ENCODE peak calls at places on chromosomes 2 and 18, in nine cellular contexts. X is neural progenitor cell; T is upper lobe of right lung; F is thoracic aorta; D is GM18507; L is aorta; Q is cardiac fibroblast; E is stimulated activated CD4-positive, alpha-beta T cell treated with anti-CD3 and anti-CD28 coated beads, TNF-alpha, amount 100 ng/mL, for 48 hours; U is testis. G is an unnamed sample.

GRCh38 chr2:232988444-232988843 is 24.6 kb downstream of the NGEF start:
- DNase-seq in D (no peak), Q (peak), L (peak), T (peak), X (no peak), F (peak), U (peak), E (no peak), G (no peak)

GRCh38 chr18:21632393-21632792 is 20.3 kb downstream of the SNRPD1 start:
- DNase-seq in X (no peak), T (no peak), F (no peak), U (no peak), D (no peak), E (no peak), Q (peak), L (no peak), G (no peak)

GRCh38 chr2:10228611-10229365 is 73.9 kb upstream of the HPCAL1 start:
- DNase-seq in U (no peak), L (no peak), T (peak), E (no peak), Q (no peak), F (no peak), X (peak), D (no peak), G (no peak)

GRCh38 chr2:221518937-221519635 is 53.0 kb downstream of the EPHA4 start:
- DNase-seq in Q (no peak), L (no peak), T (no peak), E (no peak), X (no peak), D (no peak), U (no peak), F (no peak), G (no peak)

GRCh38 chr2:1141079-1141478 is 190.4 kb downstream of the SNTG2 start:
- DNase-seq in U (no peak), F (no peak), D (no peak), L (no peak), Q (no peak), E (no peak), X (no peak), T (no peak), G (no peak)

GRCh38 chr2:101675512-101675911 is 22.0 kb upstream of the MAP4K4 start:
- DNase-seq in X (no peak), Q (no peak), F (no peak), U (no peak), E (no peak), T (no peak), L (no peak), D (no peak), G (no peak)

GRCh38 chr2:208252766-208253492 is 1.9 kb downstream of the IDH1 start:
- DNase-seq in F (no peak), E (no peak), L (no peak), Q (no peak), D (no peak), U (no peak), T (no peak), X (no peak), G (no peak)

GRCh38 chr18:21489119-21489750 is 111.3 kb downstream of the ESCO1 start:
- DNase-seq in D (no peak), E (no peak), T (no peak), Q (peak), X (peak), F (no peak), L (no peak), U (peak), G (peak)

GRCh38 chr18:62281684-62282083 is 43.4 kb upstream of the TNFRSF11A start:
- DNase-seq in E (no peak), X (no peak), D (no peak), L (no peak), F (no peak), U (no peak), Q (peak), T (no peak), G (no peak)

GRCh38 chr2:158600155-158600802 is 143.5 kb downstream of the PKP4 start:
- DNase-seq in T (no peak), X (no peak), Q (peak), F (peak), L (peak), E (no peak), D (no peak), U (peak), G (no peak)

GRCh38 chr2:42652086-42652485 is 83.7 kb downstream of the MTA3 start:
- DNase-seq in Q (no peak), T (no peak), U (no peak), F (no peak), E (no peak), X (no peak), D (no peak), L (no peak), G (no peak)

GRCh38 chr2:100561191-100561590 is 1.6 kb upstream of the PDCL3 start:
- DNase-seq in Q (peak), L (no peak), X (no peak), E (no peak), U (no peak), D (no peak), F (no peak), T (no peak), G (no peak)

GRCh38 chr2:166593403-166593802 is 99.4 kb upstream of the SCN7A start:
- DNase-seq in X (no peak), Q (peak), L (no peak), D (no peak), U (no peak), F (no peak), T (no peak), E (no peak), G (no peak)

GRCh38 chr2:96146881-96147592 is 1.8 kb upstream of the DUSP2 start:
- DNase-seq in X (no peak), T (peak), U (no peak), D (no peak), L (peak), F (peak), E (no peak), Q (no peak), G (no peak)

GRCh38 chr2:215493370-215493769 is 57.5 kb upstream of the FN1 start:
- DNase-seq in X (no peak), T (no peak), E (no peak), D (no peak), L (no peak), Q (no peak), U (no peak), F (no peak), G (no peak)

GRCh38 chr2:143300531-143300930 is 171.3 kb downstream of the ARHGAP15 start:
- DNase-seq in L (no peak), X (no peak), E (no peak), D (no peak), Q (peak), T (no peak), F (no peak), U (no peak), G (no peak)

GRCh38 chr2:147829106-147829505 is 15.7 kb upstream of the ACVR2A start:
- DNase-seq in U (no peak), X (no peak), L (no peak), F (no peak), E (no peak), Q (peak), T (no peak), D (no peak), G (no peak)

GRCh38 chr18:23694642-23695430 is 5.6 kb downstream of the LAMA3 start:
- DNase-seq in F (no peak), X (no peak), Q (no peak), D (no peak), E (no peak), U (no peak), T (no peak), L (no peak), G (no peak)

GRCh38 chr2:182597570-182597969 is 118.5 kb upstream of the DNAJC10 start:
- DNase-seq in E (no peak), L (no peak), X (no peak), D (no peak), T (no peak), U (no peak), F (no peak), Q (peak), G (no peak)

GRCh38 chr2:190119257-190119656 is 56.7 kb upstream of the MSTN start:
- DNase-seq in D (no peak), T (no peak), U (peak), E (no peak), Q (no peak), X (peak), F (no peak), L (peak), G (peak)

GRCh38 chr2:56130463-56131070 is 53.2 kb upstream of the CCDC85A start:
- DNase-seq in F (no peak), L (no peak), U (peak), D (no peak), Q (peak), E (no peak), T (no peak), X (peak), G (peak)

GRCh38 chr2:239441261-239441701 is 40.5 kb upstream of the HDAC4 start:
- DNase-seq in T (no peak), U (no peak), F (no peak), E (no peak), Q (no peak), D (no peak), L (no peak), X (peak), G (peak)

GRCh38 chr2:22078701-22079100 is 954.9 kb downstream of the TDRD15 start:
- DNase-seq in E (no peak), D (no peak), U (no peak), X (peak), T (no peak), L (no peak), Q (no peak), F (no peak), G (no peak)

GRCh38 chr2:168608796-168609195 is 152.7 kb downstream of the CERS6 start:
- DNase-seq in E (no peak), U (no peak), T (no peak), Q (no peak), L (no peak), D (no peak), X (no peak), F (no peak), G (no peak)

GRCh38 chr2:19988600-19988999 is 1.3 kb downstream of the WDR35 start:
- DNase-seq in X (no peak), F (no peak), Q (peak), D (no peak), L (no peak), U (no peak), T (no peak), E (no peak), G (no peak)

GRCh38 chr2:85758361-85759256 is 4.8 kb downstream of the ATOH8 start:
- DNase-seq in X (no peak), F (no peak), U (no peak), D (no peak), E (no peak), T (no peak), L (peak), Q (no peak), G (peak)

GRCh38 chr2:152558174-152559091 is 158.8 kb downstream of the PRPF40A start:
- DNase-seq in D (no peak), X (no peak), F (no peak), Q (peak), U (no peak), E (no peak), L (no peak), T (no peak), G (no peak)

GRCh38 chr2:30282081-30282480 is 50.7 kb downstream of the LBH start:
- DNase-seq in D (no peak), Q (no peak), E (no peak), U (no peak), L (no peak), F (no peak), T (no peak), X (no peak), G (no peak)

GRCh38 chr2:86139981-86140380 is 33.9 kb downstream of the PTCD3 start:
- DNase-seq in F (no peak), U (no peak), T (no peak), X (no peak), E (no peak), D (no peak), L (no peak), Q (no peak), G (no peak)

GRCh38 chr2:238754259-238754658 is 93.6 kb upstream of the TWIST2 start:
- DNase-seq in L (no peak), U (no peak), T (no peak), Q (no peak), X (no peak), D (no peak), F (no peak), E (no peak), G (no peak)

GRCh38 chr2:61855178-61855523 is 1.3 kb upstream of the FAM161A start:
- DNase-seq in L (peak), E (no peak), F (no peak), T (no peak), D (no peak), Q (no peak), U (peak), X (peak), G (no peak)

GRCh38 chr2:71154798-71155197 is 24.4 kb downstream of the MPHOSPH10 start:
- DNase-seq in U (no peak), T (no peak), F (no peak), X (peak), L (no peak), D (peak), E (peak), Q (no peak), G (no peak)

GRCh38 chr2:145186303-145186702 is 666.4 kb upstream of the ZEB2 start:
- DNase-seq in F (no peak), L (no peak), E (no peak), D (no peak), Q (no peak), T (no peak), X (peak), U (no peak), G (no peak)

GRCh38 chr2:23620841-23621341 is 235.9 kb downstream of the KLHL29 start:
- DNase-seq in Q (peak), D (no peak), U (peak), F (no peak), X (no peak), E (no peak), T (peak), L (no peak), G (peak)

GRCh38 chr2:85303780-85304531 is 23.8 kb downstream of the TGOLN2 start:
- DNase-seq in T (no peak), D (no peak), U (no peak), X (no peak), Q (no peak), F (no peak), L (no peak), E (no peak), G (no peak)

GRCh38 chr18:36064027-36064808 is 3.1 kb downstream of the RPRD1A start:
- DNase-seq in L (no peak), X (no peak), Q (no peak), E (no peak), T (no peak), D (no peak), F (no peak), U (peak), G (no peak)

GRCh38 chr2:239473211-239473805 is 72.5 kb upstream of the HDAC4 start:
- DNase-seq in E (no peak), X (no peak), F (no peak), Q (no peak), D (no peak), L (no peak), T (no peak), U (no peak), G (no peak)

GRCh38 chr2:159873136-159873728 is 75.2 kb upstream of the CD302 start:
- DNase-seq in Q (no peak), D (no peak), L (peak), E (no peak), X (peak), T (no peak), F (no peak), U (no peak), G (peak)

GRCh38 chr18:13191779-13192178 is 26.8 kb upstream of the LDLRAD4 start:
- DNase-seq in T (no peak), E (no peak), U (no peak), Q (no peak), F (no peak), L (no peak), D (no peak), X (no peak), G (no peak)